ENCODE peak calls at places on chromosomes 13 and 19, in five cellular contexts. X, K, C, S and M are unnamed samples.

GRCh38 chr19:2043864-2044708 is 7.0 kb downstream of the MKNK2 start:
- DNase-seq in C (no peak), X (no peak), K (no peak), S (no peak), M (no peak)

GRCh38 chr19:40721936-40722661 is 5.2 kb downstream of the ITPKC start:
- DNase-seq in X (no peak), C (no peak), K (peak; percentile 76), S (no peak), M (no peak)

GRCh38 chr19:55113570-55114039 is 3.8 kb downstream of the PPP1R12C start:
- DNase-seq in C (peak; percentile 61), X (no peak), K (peak; percentile 90), S (peak; percentile 17), M (no peak)

GRCh38 chr13:44921931-44922758 is 67.1 kb downstream of the NUFIP1 start:
- DNase-seq in S (peak; percentile 57), K (peak; percentile 98), C (no peak), X (no peak), M (no peak)

GRCh38 chr19:45161715-45162463 is 1.1 kb upstream of the NKPD1 start:
- DNase-seq in C (no peak), S (no peak), X (no peak), K (peak; percentile 32), M (no peak)

GRCh38 chr19:43474986-43475705 is 9.7 kb upstream of the LYPD3 start:
- DNase-seq in K (peak; percentile 93), X (peak; percentile 92), C (peak; percentile 98), S (no peak), M (peak; percentile 95)

GRCh38 chr13:103731959-103732358 is 665.7 kb upstream of the SLC10A2 start:
- DNase-seq in C (no peak), X (no peak), K (no peak), S (no peak), M (no peak)

GRCh38 chr13:24203726-24204295 is 43.3 kb downstream of the SPATA13 start:
- DNase-seq in C (no peak), K (no peak), S (no peak), X (no peak), M (no peak)

GRCh38 chr13:33123066-33123940 is 107.1 kb downstream of the KL start:
- DNase-seq in K (no peak), C (peak; percentile 36), X (no peak), S (peak; percentile 10), M (no peak)

GRCh38 chr13:57629391-57629804 is 2.1 kb upstream of the PCDH17 start:
- DNase-seq in S (no peak), X (no peak), K (no peak), C (no peak), M (no peak)

GRCh38 chr19:14405380-14405757 is 13.8 kb downstream of the DDX39A start:
- DNase-seq in X (no peak), K (no peak), S (no peak), C (no peak), M (no peak)

DNA sequence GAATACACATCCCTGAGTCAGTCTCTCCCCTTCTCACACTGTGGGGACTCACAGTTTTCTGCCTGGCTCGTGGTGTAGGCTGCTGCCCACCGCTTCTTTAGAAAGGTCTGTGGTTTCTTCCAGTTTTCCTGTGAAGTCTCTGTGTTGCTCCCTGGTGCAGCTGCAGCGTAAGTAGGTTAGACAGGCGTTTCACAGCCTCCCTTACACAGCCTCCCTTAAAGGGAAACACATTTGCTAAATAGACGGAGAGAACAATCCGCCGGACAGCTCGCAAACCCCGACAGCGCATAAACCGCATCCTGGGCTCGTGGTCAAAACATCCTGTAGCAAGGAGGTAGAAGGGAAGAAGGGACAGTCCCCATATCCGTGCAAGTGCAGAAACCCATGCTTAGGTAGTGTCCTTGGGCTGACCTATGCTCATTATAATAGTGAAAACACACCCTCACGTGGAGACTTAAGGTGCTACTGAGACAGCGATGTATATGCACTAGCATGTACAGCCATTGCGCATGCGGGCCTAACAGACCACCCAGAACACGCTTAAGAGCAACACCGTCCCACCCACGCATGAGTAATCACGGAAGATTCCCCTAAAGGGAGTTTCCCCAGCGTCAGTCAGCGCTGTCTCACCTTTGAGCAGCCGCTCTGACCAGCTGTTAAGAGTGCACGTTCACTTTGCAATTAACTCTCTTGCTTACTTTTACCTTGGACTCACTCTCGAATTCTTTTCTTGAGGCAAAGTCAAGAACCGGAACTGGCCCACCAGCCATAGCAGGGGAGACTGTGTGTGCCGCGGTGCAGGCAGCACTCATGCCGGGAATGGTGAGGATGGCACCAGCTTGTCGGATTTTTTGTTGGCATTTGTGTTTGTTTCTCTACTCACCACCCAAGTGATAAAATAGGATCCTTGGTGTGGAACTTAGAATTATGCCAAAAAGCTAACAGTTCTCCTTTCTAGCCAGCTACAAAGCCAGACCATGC is 16.6 kb downstream of the SIGLEC8 start:
- DNase-seq in C (peak; percentile 24), S (peak; percentile 46), X (peak; percentile 72), K (no peak), M (peak; percentile 96)
- H3K4me3 ChIP-seq in C (no peak overlapping the region), S (peak overlapping the region; percentile 23), X (peak overlapping the region; percentile 21), K (no peak overlapping the region), M (peak overlapping the region; percentile 77)

GRCh38 chr19:52191951-52192350 is 2.1 kb downstream of the PPP2R1A start:
- DNase-seq in C (no peak), S (no peak), K (peak; percentile 18), X (no peak), M (no peak)
- H3K4me3 ChIP-seq in C (no peak overlapping the region), S (no peak overlapping the region), K (no peak overlapping the region), X (peak overlapping the region; percentile 1), M (peak overlapping the region; percentile 85)

DNA sequence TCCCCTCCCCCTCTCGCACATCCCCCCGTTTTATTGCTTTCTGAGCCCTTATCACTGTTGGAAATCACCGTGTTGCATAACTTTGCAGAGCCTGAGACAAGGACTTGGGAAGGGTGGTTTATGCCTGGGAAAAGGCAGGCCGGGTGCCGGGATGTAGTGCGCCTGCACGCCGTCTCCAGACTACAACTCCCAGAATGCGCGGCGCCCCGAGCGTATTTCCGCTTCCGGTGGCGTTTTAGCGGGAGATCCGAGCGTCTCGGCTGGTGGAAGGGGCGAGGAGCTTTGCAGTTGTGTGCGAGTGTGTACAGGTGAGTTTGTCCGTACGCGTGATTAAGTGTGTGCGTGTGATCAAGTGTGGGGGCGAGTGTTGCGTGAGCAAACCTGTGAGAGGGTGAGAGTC is 75.4 kb downstream of the PEG3 start:
- DNase-seq in C (peak; percentile 36), S (no peak), K (peak; percentile 8), X (no peak), M (no peak)
- H3K4me3 ChIP-seq in C (peak overlapping the region; percentile 70), S (no peak overlapping the region), K (peak overlapping the region; percentile 13), X (peak overlapping the region; percentile 43), M (no peak overlapping the region)

GRCh38 chr13:68063181-68063580 is 833.0 kb upstream of the PCDH9 start:
- DNase-seq in K (no peak), C (no peak), X (no peak), S (no peak), M (no peak)

GRCh38 chr13:68066879-68067513 is 836.9 kb upstream of the PCDH9 start:
- DNase-seq in K (no peak), X (no peak), S (no peak), C (no peak), M (no peak)

DNA sequence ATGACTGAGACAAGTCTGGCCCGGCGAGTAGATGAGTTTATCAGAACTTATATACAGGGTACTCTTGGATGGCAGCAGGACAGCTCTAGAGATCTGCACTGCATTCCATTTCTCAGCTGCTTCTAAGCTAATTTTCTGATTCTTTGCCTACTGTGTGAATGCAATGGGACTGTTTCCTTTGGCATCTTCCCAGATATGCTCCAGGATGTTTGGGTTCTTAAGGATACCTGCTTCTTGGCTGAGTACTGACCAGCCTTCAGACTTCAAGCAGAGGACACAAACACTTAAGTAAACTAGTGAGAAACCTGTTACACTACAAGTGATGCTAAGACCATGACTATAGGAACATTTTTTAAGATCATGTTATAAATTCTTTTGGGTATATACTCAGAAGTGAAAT is 834.2 kb upstream of the PCDH9 start:
- DNase-seq in X (no peak), K (no peak), S (no peak), C (no peak), M (no peak)
- H3K4me3 ChIP-seq in X (no peak overlapping the region), K (no peak overlapping the region), S (no peak overlapping the region), C (no peak overlapping the region), M (no peak overlapping the region)

DNA sequence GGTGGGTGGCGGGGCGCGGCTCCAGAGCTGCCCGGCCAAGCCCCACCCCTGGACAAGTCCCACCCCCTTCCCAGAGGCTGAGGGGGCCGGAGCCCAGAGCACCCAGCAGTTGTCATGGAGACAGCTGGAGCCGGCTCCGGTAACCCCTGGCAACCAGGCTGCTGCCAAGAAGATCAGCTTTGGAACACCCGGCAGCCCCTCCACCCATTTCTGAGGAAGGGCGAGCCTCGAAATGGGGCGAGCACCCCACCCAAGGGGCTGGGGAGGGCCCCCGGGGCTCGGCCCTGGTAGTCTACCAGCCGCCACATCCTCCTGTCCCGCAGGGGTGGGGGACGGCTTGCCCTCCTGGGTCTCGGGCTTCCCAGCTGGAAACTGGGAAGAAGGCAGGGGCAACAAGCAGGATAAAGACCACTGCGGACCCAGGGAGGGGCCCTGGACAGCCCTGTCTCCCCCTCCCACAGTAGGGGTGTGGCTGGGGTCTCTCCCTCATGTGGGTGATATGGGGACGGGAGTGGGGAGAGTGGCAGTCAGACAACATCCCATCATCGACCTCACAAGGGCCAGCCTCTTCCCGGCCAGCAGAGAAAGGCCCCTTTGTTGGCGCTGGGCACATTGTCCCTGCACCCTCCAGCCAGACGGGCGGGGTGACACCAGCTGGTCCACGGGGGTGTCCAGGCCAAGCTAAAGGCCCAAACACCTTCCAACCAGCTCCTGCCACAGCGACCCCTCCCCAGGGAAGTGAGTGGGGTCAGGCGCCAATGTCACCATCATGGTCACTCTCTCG is 1.5 kb downstream of the CERS1 start:
- DNase-seq in C (no peak), X (no peak), S (no peak), K (peak; percentile 42), M (no peak)
- H3K4me3 ChIP-seq in C (no peak overlapping the region), X (no peak overlapping the region), S (no peak overlapping the region), K (peak overlapping the region; percentile 32), M (no peak overlapping the region)

GRCh38 chr13:36089130-36089529 is 42.1 kb downstream of the DCLK1 start:
- DNase-seq in S (no peak), K (no peak), X (no peak), C (no peak), M (no peak)
- H3K4me3 ChIP-seq in S (no peak overlapping the region), K (no peak overlapping the region), X (no peak overlapping the region), C (no peak overlapping the region), M (no peak overlapping the region)